ENCODE peak calls at places on chromosomes 4 and X, in eight cellular contexts. O is ovary, H is tibial nerve, Y is IMR-90, P is A549, C is H1, J is stomach, F is uterus. N is an unnamed sample.

GRCh38 chrX:15269618-15270521 is at the start of gene ASB9:
- DNase-seq in O (no peak), H (peak; percentile 4), Y (peak; percentile 34), P (peak; percentile 96), C (no peak), J (peak; percentile 71), F (peak; percentile 26), N (peak; percentile 19)

GRCh38 chr4:102478186-102478585 is 23.0 kb upstream of the NFKB1 start:
- DNase-seq in O (no peak), H (no peak), Y (no peak), P (no peak), C (no peak), J (no peak), F (no peak), N (no peak)

GRCh38 chrX:40439625-40440532 is 140.9 kb upstream of the ATP6AP2 start:
- DNase-seq in O (no peak), H (no peak), Y (no peak), P (no peak), C (no peak), J (no peak), F (no peak), N (no peak)

GRCh38 chr4:183638436-183638835 is 20.5 kb downstream of the RWDD4 start:
- DNase-seq in O (peak; percentile 9), H (no peak), Y (peak; percentile 59), P (no peak), C (no peak), J (no peak), F (no peak), N (no peak)

GRCh38 chr4:177093964-177094363 is 215.7 kb upstream of the NEIL3 start:
- DNase-seq in O (no peak), H (no peak), Y (no peak), P (no peak), C (no peak), J (no peak), F (no peak), N (no peak)

GRCh38 chr4:186008057-186008456 is 60.9 kb upstream of the TLR3 start:
- DNase-seq in O (no peak), H (no peak), Y (no peak), P (no peak), C (no peak), J (no peak), F (no peak), N (no peak)

GRCh38 chr4:83267121-83267834 is 17.3 kb downstream of the COQ2 start:
- DNase-seq in O (no peak), H (peak; percentile 43), Y (peak; percentile 74), P (peak; percentile 72), C (no peak), J (no peak), F (no peak), N (no peak)

GRCh38 chr4:62080431-62080830 is 880.3 kb downstream of the ADGRL3 start:
- DNase-seq in O (no peak), H (no peak), Y (no peak), P (no peak), C (no peak), J (no peak), F (no peak), N (no peak)

GRCh38 chrX:23662853-23663252 is 4.4 kb upstream of the PRDX4 start:
- DNase-seq in O (no peak), H (no peak), Y (peak; percentile 86), P (no peak), C (no peak), J (no peak), F (no peak), N (no peak)

GRCh38 chr4:23579166-23579565 is 310.7 kb downstream of the PPARGC1A start:
- DNase-seq in O (no peak), H (no peak), Y (no peak), P (no peak), C (no peak), J (no peak), F (no peak), N (no peak)

GRCh38 chrX:133171962-133172708 is 46.0 kb downstream of the TFDP3 start:
- DNase-seq in O (no peak), H (no peak), Y (no peak), P (peak; percentile 17), C (no peak), J (no peak), F (no peak), N (no peak)

GRCh38 chr4:143581331-143581961 is 67.9 kb downstream of the SMARCA5 start:
- DNase-seq in O (no peak), H (no peak), Y (no peak), P (no peak), C (no peak), J (no peak), F (no peak), N (no peak)

GRCh38 chr4:81565137-81565870 is 93.6 kb upstream of the RASGEF1B start:
- DNase-seq in O (peak; percentile 64), H (peak; percentile 68), Y (no peak), P (no peak), C (no peak), J (peak; percentile 81), F (peak; percentile 55), N (peak; percentile 96)

GRCh38 chr4:81562093-81562492 is 90.4 kb upstream of the RASGEF1B start:
- DNase-seq in O (no peak), H (no peak), Y (no peak), P (no peak), C (no peak), J (no peak), F (no peak), N (no peak)

GRCh38 chr4:81571105-81571504 is 99.4 kb upstream of the RASGEF1B start:
- DNase-seq in O (no peak), H (no peak), Y (no peak), P (no peak), C (no peak), J (no peak), F (no peak), N (no peak)

GRCh38 chr4:81564025-81564424 is 92.3 kb upstream of the RASGEF1B start:
- DNase-seq in O (no peak), H (no peak), Y (no peak), P (no peak), C (no peak), J (no peak), F (no peak), N (no peak)

DNA sequence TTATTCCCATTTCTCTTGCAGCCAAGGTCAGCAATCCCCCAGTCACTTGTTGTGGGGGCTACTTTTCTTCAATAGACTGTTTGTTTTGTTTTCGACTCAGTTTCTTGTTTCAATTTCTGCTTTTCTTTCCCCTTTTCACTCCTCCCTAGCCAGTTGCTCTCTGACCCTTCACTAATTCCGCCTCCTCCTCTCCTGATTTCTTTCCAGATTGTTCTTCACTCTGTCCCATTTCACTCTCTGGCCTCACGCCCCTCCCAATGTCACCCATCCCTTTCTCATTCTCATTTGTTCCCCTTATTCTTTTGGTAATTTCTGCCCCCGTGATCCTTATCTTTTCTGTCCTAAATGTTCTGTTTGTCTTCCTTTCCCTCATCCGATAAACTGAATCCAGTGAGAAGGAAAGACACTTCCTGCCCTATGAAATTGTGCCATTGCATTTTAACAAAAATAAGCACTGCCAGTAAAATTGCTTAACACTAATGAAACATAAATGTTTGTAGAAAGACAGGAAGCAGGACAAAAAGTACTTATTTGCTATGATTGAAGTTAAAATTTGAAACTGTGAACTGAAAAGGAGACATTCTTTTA is 94.5 kb upstream of the RASGEF1B start:
- DNase-seq in O (no peak), H (no peak), Y (no peak), P (no peak), C (no peak), J (no peak), F (no peak), N (no peak)
- H3K4me3 ChIP-seq in O (no peak overlapping the region), H (peak overlapping the region; percentile 42), Y (no peak overlapping the region), P (no peak overlapping the region), C (no peak overlapping the region), J (peak overlapping the region; percentile 11), F (no peak overlapping the region), N (no peak overlapping the region)

GRCh38 chrX:48475774-48476577 is at the start of gene FTSJ1:
- DNase-seq in O (peak; percentile 90), H (peak; percentile 86), Y (peak; percentile 93), P (peak; percentile 90), C (no peak), J (peak; percentile 85), F (peak; percentile 90), N (peak; percentile 89)
- TF ChIP-seq POLR2A in O (peak; percentile 35), H (peak; percentile 25), Y (peak; percentile 75), P (peak; percentile 57), C (no peak), J (peak; percentile 27), F (peak; percentile 26), N (no peak)

GRCh38 chr4:13721894-13722293 is 94.4 kb upstream of the BOD1L1 start:
- DNase-seq in O (no peak), H (no peak), Y (no peak), P (no peak), C (no peak), J (no peak), F (no peak), N (no peak)
- H3K4me3 ChIP-seq in O (no peak overlapping the region), H (no peak overlapping the region), Y (no peak overlapping the region), P (no peak overlapping the region), C (no peak overlapping the region), J (no peak overlapping the region), F (no peak overlapping the region), N (no peak overlapping the region)

GRCh38 chr4:10079256-10079655 is 37.3 kb downstream of the WDR1 start:
- DNase-seq in O (no peak), H (no peak), Y (no peak), P (no peak), C (no peak), J (peak; percentile 24), F (peak; percentile 30), N (peak; percentile 81)

GRCh38 chr4:10075953-10076391 is 40.6 kb downstream of the WDR1 start:
- DNase-seq in O (no peak), H (no peak), Y (no peak), P (no peak), C (no peak), J (peak; percentile 22), F (peak; percentile 29), N (no peak)

GRCh38 chr4:10077101-10077491 is 39.5 kb downstream of the WDR1 start:
- DNase-seq in O (no peak), H (no peak), Y (no peak), P (no peak), C (no peak), J (peak; percentile 21), F (peak; percentile 17), N (peak; percentile 67)

GRCh38 chr4:10078481-10079233 is 37.9 kb downstream of the WDR1 start:
- DNase-seq in O (no peak), H (no peak), Y (no peak), P (no peak), C (no peak), J (peak; percentile 20), F (peak; percentile 10), N (no peak)

DNA sequence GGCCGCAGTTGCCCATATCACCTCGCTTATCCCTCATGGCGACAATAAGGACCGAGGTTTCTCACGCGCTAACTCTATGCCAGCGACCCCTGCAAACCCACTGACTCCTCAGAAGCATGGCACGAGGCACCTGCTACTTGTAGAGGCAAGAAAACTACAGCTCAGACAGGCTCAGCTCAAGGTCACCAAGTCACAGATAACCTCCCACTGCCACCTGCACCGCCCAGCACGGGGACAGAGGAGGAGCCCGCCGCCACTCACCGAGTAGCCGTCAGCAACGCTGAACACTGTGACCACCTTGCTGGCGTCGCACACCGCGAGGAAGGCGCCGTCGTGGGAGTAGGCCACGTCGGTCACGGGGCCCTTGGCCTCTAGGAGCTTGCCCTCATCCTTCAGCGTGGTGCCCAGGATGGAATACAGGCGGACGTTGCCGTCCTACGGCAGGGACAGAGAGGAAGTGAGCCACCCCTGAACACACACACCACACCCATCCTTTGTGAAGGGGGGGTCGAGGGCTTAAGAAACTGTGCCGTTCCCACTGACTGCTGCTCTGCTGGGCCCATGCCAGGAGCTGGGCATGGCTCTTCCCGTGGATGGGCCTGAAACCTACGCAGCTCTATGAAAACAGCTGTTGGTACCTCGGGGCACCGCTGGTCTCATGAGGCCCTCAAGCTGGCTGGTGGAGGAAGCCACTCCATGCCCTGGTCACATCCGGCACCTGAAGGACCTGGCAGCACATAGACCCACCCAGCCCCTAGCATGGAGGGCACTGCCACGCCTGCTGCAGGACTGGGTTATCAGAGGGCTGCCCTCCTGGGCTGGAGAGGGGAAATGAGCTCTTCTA is 38.9 kb downstream of the WDR1 start:
- DNase-seq in O (no peak), H (no peak), Y (no peak), P (no peak), C (no peak), J (peak; percentile 36), F (peak; percentile 45), N (peak; percentile 85)
- TF ChIP-seq POLR2A in O (no peak), H (no peak), Y (no peak), P (no peak), C (no peak), J (no peak), F (no peak), N (no peak)

N was measured in lower leg skin.